ENCODE peak calls at places on chromosome 1, in ten cellular contexts. H, J, Q, K, C, W, B, A, S and E are unnamed samples.
A peak's percentile ranks its signal among the peaks of the same experiment; 100 is the strongest.

GRCh38 chr1:236103646-236104218 is 38.6 kb upstream of the GPR137B start:
- DNase-seq in H (peak; percentile 10), J (peak; percentile 47), Q (no peak), K (peak; percentile 62), C (no peak), W (peak; percentile 55), B (peak; percentile 77), A (peak; percentile 46), S (peak; percentile 83), E (peak; percentile 51)

GRCh38 chr1:160834945-160835565 is 27.6 kb downstream of the CD244 start:
- DNase-seq in H (peak; percentile 3), J (no peak), Q (no peak), K (peak; percentile 55), C (no peak), W (peak; percentile 6), B (peak; percentile 74), A (peak; percentile 80), S (no peak), E (peak; percentile 11)

GRCh38 chr1:239337776-239338435 is 48.5 kb upstream of the CHRM3 start:
- DNase-seq in H (no peak), J (no peak), Q (no peak), K (peak; percentile 89), C (no peak), W (no peak), B (no peak), A (no peak), S (no peak), E (no peak)

GRCh38 chr1:54462597-54463258 is 56.5 kb upstream of the SSBP3 start:
- DNase-seq in H (no peak), J (no peak), Q (peak; percentile 42), K (no peak), C (no peak), W (no peak), B (no peak), A (no peak), S (no peak), E (no peak)

GRCh38 chr1:160578175-160578693 is 1.1 kb downstream of the CD84 start:
- DNase-seq in H (no peak), J (no peak), Q (no peak), K (no peak), C (no peak), W (no peak), B (no peak), A (peak; percentile 71), S (no peak), E (no peak)

GRCh38 chr1:212368073-212368484 is 46.6 kb downstream of the PACC1 start:
- DNase-seq in H (peak; percentile 50), J (peak; percentile 29), Q (no peak), K (peak; percentile 77), C (no peak), W (peak; percentile 67), B (peak; percentile 83), A (peak; percentile 76), S (peak; percentile 86), E (peak; percentile 76)

GRCh38 chr1:93681095-93681548 is 515 bp downstream of the BCAR3 start:
- DNase-seq in H (no peak), J (no peak), Q (no peak), K (no peak), C (peak; percentile 60), W (no peak), B (peak; percentile 48), A (peak; percentile 50), S (no peak), E (no peak)

GRCh38 chr1:154512760-154513159 is 10.5 kb upstream of the SHE start:
- DNase-seq in H (no peak), J (no peak), Q (no peak), K (no peak), C (no peak), W (no peak), B (no peak), A (no peak), S (no peak), E (no peak)

GRCh38 chr1:45840704-45841103 is 37.3 kb downstream of the MAST2 start:
- DNase-seq in H (no peak), J (no peak), Q (no peak), K (no peak), C (no peak), W (no peak), B (no peak), A (peak; percentile 83), S (no peak), E (no peak)

DNA sequence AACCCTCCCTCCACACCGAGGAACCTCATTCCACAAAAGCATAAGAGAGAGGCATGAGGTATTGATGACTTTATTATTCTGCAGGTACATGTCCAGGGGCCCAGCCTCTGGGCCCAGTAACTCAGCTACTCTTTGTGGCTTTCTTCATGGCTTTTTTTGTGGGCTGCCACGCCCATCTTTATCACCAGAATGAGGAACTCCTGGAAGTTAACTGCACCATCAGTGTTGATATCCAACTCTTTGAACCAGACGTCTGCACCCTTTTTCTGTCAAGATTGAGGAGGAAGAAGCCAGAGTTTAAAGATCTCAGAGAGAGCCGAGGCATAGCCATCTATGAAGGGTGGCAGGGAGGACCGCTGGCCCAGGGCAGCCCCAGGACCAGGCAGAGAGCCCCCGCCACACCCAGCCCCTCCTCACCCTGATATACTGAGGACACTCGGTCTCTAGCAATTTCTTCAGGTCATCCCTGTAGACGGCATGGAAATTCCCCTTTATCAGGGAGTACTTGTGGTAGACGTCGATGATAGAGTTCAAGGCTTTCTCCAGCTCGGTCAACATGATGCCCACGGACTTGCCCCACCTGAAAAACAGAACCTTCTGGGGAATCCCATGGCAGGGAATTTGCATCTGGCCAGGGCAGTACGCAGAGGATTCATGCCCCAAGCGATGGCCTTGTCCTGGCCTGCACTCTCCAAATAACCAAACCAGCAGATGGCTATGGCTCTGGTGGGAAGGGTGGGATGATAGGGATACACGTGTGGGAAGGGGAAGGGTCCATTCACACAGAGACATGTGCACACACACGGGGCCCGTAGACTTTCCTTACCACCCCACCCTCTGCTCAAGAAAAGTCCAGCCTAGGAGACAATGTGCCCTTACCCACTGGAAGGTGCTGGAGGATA is 644 bp downstream of the S100A8 start:
- DNase-seq in H (no peak), J (no peak), Q (no peak), K (no peak), C (no peak), W (no peak), B (no peak), A (no peak), S (no peak), E (no peak)
- H3K4me3 ChIP-seq in H (no peak overlapping the region), J (no peak overlapping the region), Q (no peak overlapping the region), K (no peak overlapping the region), C (no peak overlapping the region), W (no peak overlapping the region), B (no peak overlapping the region), A (no peak overlapping the region), S (no peak overlapping the region), E (no peak overlapping the region)

GRCh38 chr1:965526-966134 is 652 bp upstream of the PLEKHN1 start:
- DNase-seq in H (no peak), J (no peak), Q (no peak), K (no peak), C (no peak), W (no peak), B (no peak), A (no peak), S (no peak), E (no peak)
- H3K27ac ChIP-seq in H (peak overlapping the region; percentile 80), J (no peak overlapping the region), Q (peak overlapping the region; percentile 89), K (no peak overlapping the region), C (peak overlapping the region; percentile 77), W (no peak overlapping the region), B (peak overlapping the region; percentile 91), A (no peak overlapping the region), S (no peak overlapping the region), E (peak overlapping the region; percentile 70)

GRCh38 chr1:47635597-47635996 is 197.8 kb downstream of the FOXD2 start:
- DNase-seq in H (no peak), J (no peak), Q (no peak), K (no peak), C (no peak), W (no peak), B (no peak), A (no peak), S (no peak), E (no peak)

GRCh38 chr1:47638240-47638639 is 200.4 kb downstream of the FOXD2 start:
- DNase-seq in H (no peak), J (no peak), Q (no peak), K (no peak), C (no peak), W (no peak), B (no peak), A (no peak), S (no peak), E (no peak)

GRCh38 chr1:47638713-47639112 is 200.9 kb downstream of the FOXD2 start:
- DNase-seq in H (no peak), J (no peak), Q (no peak), K (no peak), C (no peak), W (no peak), B (no peak), A (no peak), S (no peak), E (no peak)

GRCh38 chr1:47635111-47635510 is 197.3 kb downstream of the FOXD2 start:
- DNase-seq in H (no peak), J (no peak), Q (no peak), K (no peak), C (no peak), W (no peak), B (no peak), A (no peak), S (no peak), E (no peak)

GRCh38 chr1:47637111-47637685 is 199.4 kb downstream of the FOXD2 start:
- DNase-seq in H (no peak), J (no peak), Q (no peak), K (no peak), C (no peak), W (no peak), B (no peak), A (no peak), S (no peak), E (peak; percentile 45)
- H3K36me3 ChIP-seq in H (no peaks in the 10 kb centered on the region), J (no peaks in the 10 kb centered on the region), Q (no peaks in the 10 kb centered on the region), K (no peaks in the 10 kb centered on the region), C (no peaks in the 10 kb centered on the region), W (no peaks in the 10 kb centered on the region), B (no peaks in the 10 kb centered on the region), A (no peaks in the 10 kb centered on the region), S (no peaks in the 10 kb centered on the region), E (no peaks in the 10 kb centered on the region)

GRCh38 chr1:220527279-220528048 is 472 bp upstream of the MARK1 start:
- DNase-seq in H (peak; percentile 18), J (no peak), Q (no peak), K (peak; percentile 15), C (peak; percentile 60), W (no peak), B (peak; percentile 28), A (no peak), S (peak; percentile 74), E (no peak)

GRCh38 chr1:220526294-220526693 is 1.6 kb upstream of the MARK1 start:
- DNase-seq in H (no peak), J (no peak), Q (no peak), K (no peak), C (no peak), W (no peak), B (peak; percentile 40), A (no peak), S (peak; percentile 73), E (no peak)

GRCh38 chr1:220528679-220529529 is 968 bp downstream of the MARK1 start:
- DNase-seq in H (no peak), J (no peak), Q (no peak), K (no peak), C (peak; percentile 54), W (no peak), B (peak; percentile 32), A (no peak), S (peak; percentile 81), E (no peak)

GRCh38 chr1:220528049-220528678 is at the start of gene MARK1:
- DNase-seq in H (peak; percentile 27), J (no peak), Q (peak; percentile 34), K (peak; percentile 31), C (peak; percentile 79), W (no peak), B (peak; percentile 82), A (no peak), S (peak; percentile 86), E (no peak)

GRCh38 chr1:220529530-220529920 is 1.6 kb downstream of the MARK1 start:
- DNase-seq in H (no peak), J (no peak), Q (no peak), K (no peak), C (no peak), W (no peak), B (no peak), A (no peak), S (no peak), E (no peak)
- H3K4me3 ChIP-seq in H (peak overlapping the region; percentile 76), J (no peak overlapping the region), Q (peak overlapping the region; percentile 75), K (no peak overlapping the region), C (peak overlapping the region; percentile 61), W (no peak overlapping the region), B (peak overlapping the region; percentile 88), A (no peak overlapping the region), S (peak overlapping the region; percentile 92), E (peak overlapping the region; percentile 74)